ENCODE peak calls at places on chromosomes 12 and 14, in four cellular contexts. K is activated CD4-positive, alpha-beta T cell treated with anti-CD3 and anti-CD28 coated beads for 36 hours; Y is NCI-H345; O is left colon. C is an unnamed sample.

GRCh38 chr12:128288896-128289295 is 21.9 kb downstream of the TMEM132C start:
- DNase-seq in O (no peak), Y (no peak), K (no peak), C (no peak)

GRCh38 chr14:98728024-98728423 is 544.0 kb downstream of the BCL11B start:
- DNase-seq in K (no peak), Y (no peak), O (no peak), C (no peak)

GRCh38 chr12:57231276-57232021 is 1.9 kb downstream of the SHMT2 start:
- DNase-seq in K (no peak), Y (no peak), O (no peak), C (no peak)

GRCh38 chr12:52307836-52308806 is 13.1 kb downstream of the KRT83 start:
- DNase-seq in O (peak), K (peak), Y (peak), C (no peak)

GRCh38 chr12:113359133-113359938 is 949 bp downstream of the PLBD2 start:
- DNase-seq in O (no peak), Y (no peak), K (no peak), C (no peak)

GRCh38 chr14:89351364-89351957 is 65.6 kb downstream of the FOXN3 start:
- DNase-seq in Y (no peak), K (peak), O (no peak), C (no peak)

GRCh38 chr12:31965090-31965489 is 5.9 kb downstream of the RESF1 start:
- DNase-seq in K (peak), O (no peak), Y (no peak), C (no peak)

GRCh38 chr14:52391866-52392600 is 77.9 kb downstream of the PTGER2 start:
- DNase-seq in Y (no peak), K (no peak), O (no peak), C (no peak)

GRCh38 chr14:101239065-101239464 is 322.2 kb upstream of the DIO3 start:
- DNase-seq in K (no peak), Y (no peak), O (no peak), C (no peak)

GRCh38 chr14:91872011-91872476 is 4.7 kb upstream of the TC2N start:
- DNase-seq in O (no peak), Y (no peak), K (peak), C (no peak)

GRCh38 chr12:112837629-112838191 is 46.2 kb downstream of the RPH3A start:
- DNase-seq in O (no peak), Y (no peak), K (no peak), C (peak)

GRCh38 chr14:50531595-50532501 is 521 bp downstream of the MAP4K5 start:
- DNase-seq in O (peak), Y (peak), K (peak), C (no peak)

GRCh38 chr14:70018713-70019201 is 139.5 kb downstream of the SMOC1 start:
- DNase-seq in Y (no peak), O (peak), K (no peak), C (no peak)

GRCh38 chr14:75497191-75497590 is 25.1 kb upstream of the BATF start:
- DNase-seq in O (no peak), K (peak), Y (no peak), C (no peak)

GRCh38 chr12:47088021-47088944 is 8.5 kb upstream of the AMIGO2 start:
- DNase-seq in K (no peak), Y (peak), O (peak), C (peak)